ENCODE peak calls at places on chromosomes 5 and 9, in four cellular contexts. X is adrenal gland; G is AG04450; W is CD8-positive, alpha-beta T cell. Q is an unnamed sample.

GRCh38 chr9:35811364-35812024 is 568 bp downstream of the SPAG8 start:
- DNase-seq in W (no peak), X (peak; percentile 54), G (no peak), Q (no peak)

GRCh38 chr9:34045903-34046302 is 2.8 kb downstream of the UBAP2 start:
- DNase-seq in G (no peak), X (no peak), W (no peak), Q (no peak)

GRCh38 chr5:127029513-127030258 is 672 bp downstream of the MARCHF3 start:
- DNase-seq in W (peak; percentile 9), X (peak; percentile 81), G (no peak), Q (no peak)

GRCh38 chr5:150036513-150036912 is 36.0 kb downstream of the HMGXB3 start:
- DNase-seq in X (peak; percentile 91), G (peak; percentile 92), W (no peak), Q (no peak)

GRCh38 chr9:38718148-38718547 is 1.8 kb downstream of the FAM240B start:
- DNase-seq in X (no peak), W (no peak), G (no peak), Q (no peak)

GRCh38 chr9:92603100-92603499 is 66.8 kb downstream of the IPPK start:
- DNase-seq in G (no peak), W (no peak), X (no peak), Q (no peak)

GRCh38 chr5:5954199-5954598 is 424.1 kb downstream of the MED10 start:
- DNase-seq in X (no peak), W (no peak), G (no peak), Q (no peak)

GRCh38 chr5:158843305-158843704 is 256.4 kb downstream of the EBF1 start:
- DNase-seq in G (no peak), X (no peak), W (no peak), Q (no peak)

GRCh38 chr5:42951169-42951846 is 88.8 kb downstream of the ANXA2R start:
- DNase-seq in G (no peak), W (peak; percentile 57), X (peak; percentile 68), Q (no peak)

GRCh38 chr5:1801954-1802295 is 718 bp downstream of the NDUFS6 start:
- DNase-seq in X (no peak), G (no peak), W (no peak), Q (no peak)

GRCh38 chr5:143594913-143595818 is 191.7 kb upstream of the NR3C1 start:
- DNase-seq in W (no peak), G (no peak), X (no peak), Q (no peak)

GRCh38 chr9:91816356-91816755 is 133.7 kb downstream of the ROR2 start:
- DNase-seq in X (no peak), W (no peak), G (no peak), Q (no peak)

GRCh38 chr5:83102581-83102980 is 25.2 kb downstream of the XRCC4 start:
- DNase-seq in W (no peak), G (no peak), X (no peak), Q (no peak)

GRCh38 chr9:91048739-91049138 is 247.1 kb downstream of the SYK start:
- DNase-seq in G (no peak), W (no peak), X (no peak), Q (no peak)

GRCh38 chr5:134053840-134054338 is 49.1 kb upstream of the VDAC1 start:
- DNase-seq in W (no peak), X (no peak), G (no peak), Q (no peak)

GRCh38 chr5:40676643-40677333 is 2.9 kb upstream of the PTGER4 start:
- DNase-seq in G (peak; percentile 66), W (no peak), X (no peak), Q (no peak)

GRCh38 chr9:7147136-7148090 is 389.6 kb downstream of the KDM4C start:
- DNase-seq in X (peak; percentile 71), W (no peak), G (no peak), Q (no peak)

GRCh38 chr5:429453-430188 is 13.4 kb upstream of the EXOC3 start:
- DNase-seq in W (no peak), X (no peak), G (no peak), Q (no peak)

GRCh38 chr5:9156282-9156681 is 389.6 kb downstream of the SEMA5A start:
- DNase-seq in W (no peak), G (peak; percentile 30), X (peak; percentile 24), Q (peak; percentile 13)

GRCh38 chr9:129838707-129839259 is 3.5 kb downstream of the USP20 start:
- DNase-seq in G (peak; percentile 50), W (no peak), X (peak; percentile 51), Q (no peak)

GRCh38 chr5:173638631-173639030 is 22.2 kb upstream of the BOD1 start:
- DNase-seq in X (no peak), W (no peak), G (no peak), Q (no peak)

GRCh38 chr9:137454145-137454505 is 5.0 kb downstream of the NSMF start:
- DNase-seq in X (no peak), G (no peak), W (no peak), Q (no peak)

GRCh38 chr5:34660444-34660843 is 4.3 kb downstream of the RAI14 start:
- DNase-seq in W (no peak), G (peak; percentile 97), X (peak; percentile 14), Q (peak; percentile 93)

GRCh38 chr9:2181794-2182193 is 166.6 kb downstream of the SMARCA2 start:
- DNase-seq in W (no peak), G (no peak), X (peak; percentile 62), Q (no peak)

GRCh38 chr9:25716220-25716872 is 38.1 kb upstream of the TUSC1 start:
- DNase-seq in W (no peak), X (peak; percentile 47), G (peak; percentile 49), Q (peak; percentile 38)

GRCh38 chr5:61687371-61687770 is 355.3 kb downstream of the ZSWIM6 start:
- DNase-seq in G (no peak), X (no peak), W (no peak), Q (no peak)

GRCh38 chr5:33379757-33380156 is 61.0 kb upstream of the TARS1 start:
- DNase-seq in X (no peak), W (no peak), G (no peak), Q (no peak)

GRCh38 chr5:125196479-125197183 is 450.2 kb upstream of the ZNF608 start:
- DNase-seq in G (no peak), W (no peak), X (no peak), Q (no peak)
- H3K4me3 ChIP-seq in G (no peak overlapping the region), W (no peak overlapping the region), X (no peak overlapping the region), Q (no peak overlapping the region)

GRCh38 chr9:19640023-19640422 is 148.8 kb downstream of the SLC24A2 start:
- DNase-seq in G (no peak), W (no peak), X (no peak), Q (no peak)
- TF ChIP-seq CTCF in G (no peak), W (no peak), X (no peak), Q (no peak)

DNA sequence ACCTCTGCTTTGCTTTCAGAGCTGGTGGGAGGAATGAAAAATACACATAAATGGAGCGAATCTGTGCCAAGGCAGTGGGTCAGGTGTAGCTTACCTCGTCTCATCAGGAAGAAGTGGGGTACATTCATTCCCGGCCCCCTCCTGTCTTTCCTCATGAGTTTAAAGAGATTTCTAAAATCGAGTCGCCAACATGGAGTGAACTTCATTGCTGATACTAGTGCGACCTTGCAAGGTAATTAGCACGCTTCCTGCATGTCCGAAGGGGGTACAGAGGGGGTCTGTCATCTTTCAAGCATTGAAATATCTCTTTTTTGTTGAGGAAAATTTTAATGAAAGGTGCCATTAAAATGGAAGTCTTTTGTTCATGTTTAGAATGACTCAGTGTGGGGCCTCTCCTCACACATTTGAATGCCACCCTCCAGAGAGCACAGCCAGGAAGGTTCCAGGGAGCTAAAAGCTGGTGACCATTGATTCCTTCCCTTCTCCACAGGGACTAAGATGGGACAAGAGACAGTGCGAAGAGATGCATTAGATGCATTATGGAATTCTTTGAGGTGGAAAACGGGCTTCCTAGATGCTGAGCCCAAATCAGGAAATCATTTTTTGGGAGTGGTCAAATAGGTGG is 114.2 kb downstream of the IRX1 start:
- DNase-seq in G (no peak), W (no peak), X (no peak), Q (no peak)
- H3K4me3 ChIP-seq in G (no peak overlapping the region), W (no peak overlapping the region), X (no peak overlapping the region), Q (no peak overlapping the region)

GRCh38 chr5:169415351-169415750 is 114.4 kb upstream of the SLIT3 start:
- DNase-seq in W (no peak), G (no peak), X (no peak), Q (no peak)

GRCh38 chr5:169411016-169411788 is 110.3 kb upstream of the SLIT3 start:
- DNase-seq in G (no peak), W (no peak), X (no peak), Q (no peak)

GRCh38 chr5:169412858-169413257 is 111.9 kb upstream of the SLIT3 start:
- DNase-seq in G (no peak), X (no peak), W (no peak), Q (no peak)

GRCh38 chr5:169411789-169412425 is 111.0 kb upstream of the SLIT3 start:
- DNase-seq in G (no peak), W (no peak), X (no peak), Q (no peak)

DNA sequence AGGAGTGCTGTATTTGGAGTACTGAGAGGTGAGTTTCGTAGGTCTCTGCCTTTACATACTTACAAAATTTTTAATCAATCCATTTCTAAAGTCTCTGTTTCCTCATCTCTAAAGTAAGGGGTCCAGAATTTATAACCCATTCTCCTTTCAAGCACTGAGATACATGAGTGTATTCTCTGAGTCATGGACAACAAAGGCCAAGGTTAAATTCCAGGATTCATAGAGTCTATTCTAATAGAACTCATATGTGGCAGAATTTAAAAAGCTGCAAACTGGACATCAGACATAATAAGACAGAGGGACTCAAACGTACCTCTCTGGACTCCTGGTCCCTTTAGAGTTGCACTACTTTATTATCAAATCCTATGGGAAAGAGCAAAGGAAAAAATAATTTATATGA is 112.5 kb upstream of the SLIT3 start:
- DNase-seq in G (no peak), X (no peak), W (no peak), Q (no peak)
- TF ChIP-seq CTCF in G (no peak), X (no peak), W (no peak), Q (no peak)

GRCh38 chr9:120874861-120875565 is 2.0 kb downstream of the PHF19 start:
- DNase-seq in G (no peak), W (no peak), X (no peak), Q (no peak)
- H3K4me3 ChIP-seq in G (no peak overlapping the region), W (no peak overlapping the region), X (no peak overlapping the region), Q (peak overlapping the region; percentile 76)

DNA sequence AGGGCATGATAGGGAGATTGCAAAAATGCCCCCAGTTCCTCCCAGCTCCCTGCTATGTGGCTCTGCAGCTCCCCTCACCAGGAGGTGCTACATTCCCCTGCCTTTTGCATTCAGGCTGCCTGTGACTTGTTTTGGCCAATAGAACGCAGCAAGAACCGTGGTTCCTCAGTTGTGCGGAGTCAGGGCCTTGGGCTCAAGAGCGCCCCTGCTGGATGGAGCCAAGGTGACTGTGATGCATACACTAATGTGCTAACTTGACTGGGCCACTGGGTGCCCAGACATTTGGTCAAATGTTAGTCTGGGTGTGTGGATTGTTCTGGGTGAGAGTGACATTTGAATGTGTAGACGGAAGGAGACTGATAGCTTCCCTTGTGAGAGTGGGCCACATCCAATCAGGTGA is 123.3 kb upstream of the MVB12B start:
- DNase-seq in X (no peak), G (no peak), W (no peak), Q (no peak)
- TF ChIP-seq CTCF in X (no peak), G (peak; percentile 5), W (no peak), Q (peak; percentile 18)